ENCODE peak calls at places on chromosomes 7 and 10, in six cellular contexts. One of them, this sample, is unnamed.
A peak's percentile ranks its signal among the peaks of the same experiment; 100 is the strongest.

GRCh38 chr7:48274662-48275061 is 103.4 kb downstream of the ABCA13 start:
- DNase-seq in Jurkat, Clone E6-1: no peak
- DNase-seq in germinal center: no peak
- DNase-seq in GM12892: no peak
- DNase-seq in activated CD8-positive, alpha-beta T cell treated with anti-CD3 and anti-CD28 coated beads, Interleukin-2, amount 10 ng/mL, durations not matched to agents 7 days and 5 days: no peak
- DNase-seq in dorsolateral prefrontal cortex: no peak
- DNase-seq in this sample: no peak

GRCh38 chr10:129888784-129889616 is 75.1 kb downstream of the EBF3 start:
- DNase-seq in Jurkat, Clone E6-1: no peak
- DNase-seq in germinal center: peak; percentile 60
- DNase-seq in GM12892: peak; percentile 55
- DNase-seq in activated CD8-positive, alpha-beta T cell treated with anti-CD3 and anti-CD28 coated beads, Interleukin-2, amount 10 ng/mL, durations not matched to agents 7 days and 5 days: peak; percentile 51
- DNase-seq in dorsolateral prefrontal cortex: no peak
- DNase-seq in this sample: no peak

GRCh38 chr10:5556576-5556975 is 31.8 kb downstream of the CALML3 start:
- DNase-seq in Jurkat, Clone E6-1: no peak
- DNase-seq in germinal center: no peak
- DNase-seq in GM12892: no peak
- DNase-seq in activated CD8-positive, alpha-beta T cell treated with anti-CD3 and anti-CD28 coated beads, Interleukin-2, amount 10 ng/mL, durations not matched to agents 7 days and 5 days: no peak
- DNase-seq in dorsolateral prefrontal cortex: peak; percentile 15
- DNase-seq in this sample: no peak

GRCh38 chr10:13658864-13659685 is 72.3 kb downstream of the PRPF18 start:
- DNase-seq in Jurkat, Clone E6-1: no peak
- DNase-seq in germinal center: no peak
- DNase-seq in GM12892: no peak
- DNase-seq in activated CD8-positive, alpha-beta T cell treated with anti-CD3 and anti-CD28 coated beads, Interleukin-2, amount 10 ng/mL, durations not matched to agents 7 days and 5 days: peak; percentile 26
- DNase-seq in dorsolateral prefrontal cortex: peak; percentile 71
- DNase-seq in this sample: no peak

GRCh38 chr7:157693521-157694388 is 357.0 kb downstream of the DNAJB6 start:
- DNase-seq in Jurkat, Clone E6-1: no peak
- DNase-seq in germinal center: no peak
- DNase-seq in GM12892: no peak
- DNase-seq in activated CD8-positive, alpha-beta T cell treated with anti-CD3 and anti-CD28 coated beads, Interleukin-2, amount 10 ng/mL, durations not matched to agents 7 days and 5 days: no peak
- DNase-seq in dorsolateral prefrontal cortex: no peak
- DNase-seq in this sample: no peak

GRCh38 chr7:123635551-123636359 is 19.9 kb upstream of the LMOD2 start:
- DNase-seq in Jurkat, Clone E6-1: peak; percentile 18
- DNase-seq in germinal center: no peak
- DNase-seq in GM12892: no peak
- DNase-seq in activated CD8-positive, alpha-beta T cell treated with anti-CD3 and anti-CD28 coated beads, Interleukin-2, amount 10 ng/mL, durations not matched to agents 7 days and 5 days: no peak
- DNase-seq in dorsolateral prefrontal cortex: no peak
- DNase-seq in this sample: peak; percentile 6

GRCh38 chr10:35329520-35329919 is 6.8 kb upstream of the CCNY start:
- DNase-seq in Jurkat, Clone E6-1: no peak
- DNase-seq in germinal center: no peak
- DNase-seq in GM12892: no peak
- DNase-seq in activated CD8-positive, alpha-beta T cell treated with anti-CD3 and anti-CD28 coated beads, Interleukin-2, amount 10 ng/mL, durations not matched to agents 7 days and 5 days: no peak
- DNase-seq in dorsolateral prefrontal cortex: no peak
- DNase-seq in this sample: no peak

GRCh38 chr7:131956864-131957263 is 400.4 kb upstream of the PODXL start:
- DNase-seq in Jurkat, Clone E6-1: no peak
- DNase-seq in germinal center: no peak
- DNase-seq in GM12892: no peak
- DNase-seq in activated CD8-positive, alpha-beta T cell treated with anti-CD3 and anti-CD28 coated beads, Interleukin-2, amount 10 ng/mL, durations not matched to agents 7 days and 5 days: no peak
- DNase-seq in dorsolateral prefrontal cortex: no peak
- DNase-seq in this sample: no peak

GRCh38 chr7:369981-370621 is 80.1 kb downstream of the FOXL3 start:
- DNase-seq in Jurkat, Clone E6-1: no peak
- DNase-seq in germinal center: no peak
- DNase-seq in GM12892: no peak
- DNase-seq in activated CD8-positive, alpha-beta T cell treated with anti-CD3 and anti-CD28 coated beads, Interleukin-2, amount 10 ng/mL, durations not matched to agents 7 days and 5 days: no peak
- DNase-seq in dorsolateral prefrontal cortex: no peak
- DNase-seq in this sample: no peak

GRCh38 chr7:80134536-80135305 is at the start of gene GNAI1:
- DNase-seq in Jurkat, Clone E6-1: no peak
- DNase-seq in germinal center: peak; percentile 4
- DNase-seq in GM12892: no peak
- DNase-seq in activated CD8-positive, alpha-beta T cell treated with anti-CD3 and anti-CD28 coated beads, Interleukin-2, amount 10 ng/mL, durations not matched to agents 7 days and 5 days: peak; percentile 31
- DNase-seq in dorsolateral prefrontal cortex: peak; percentile 63
- DNase-seq in this sample: peak; percentile 41

GRCh38 chr7:40382145-40382544 is 247.3 kb downstream of the SUGCT start:
- DNase-seq in Jurkat, Clone E6-1: no peak
- DNase-seq in germinal center: no peak
- DNase-seq in GM12892: no peak
- DNase-seq in activated CD8-positive, alpha-beta T cell treated with anti-CD3 and anti-CD28 coated beads, Interleukin-2, amount 10 ng/mL, durations not matched to agents 7 days and 5 days: no peak
- DNase-seq in dorsolateral prefrontal cortex: no peak
- DNase-seq in this sample: no peak

GRCh38 chr10:52965938-52966401 is 193.4 kb upstream of the MBL2 start:
- DNase-seq in Jurkat, Clone E6-1: no peak
- DNase-seq in germinal center: peak; percentile 5
- DNase-seq in GM12892: peak; percentile 38
- DNase-seq in activated CD8-positive, alpha-beta T cell treated with anti-CD3 and anti-CD28 coated beads, Interleukin-2, amount 10 ng/mL, durations not matched to agents 7 days and 5 days: no peak
- DNase-seq in dorsolateral prefrontal cortex: no peak
- DNase-seq in this sample: peak; percentile 50

GRCh38 chr10:130746311-130746710 is 565.2 kb downstream of the TCERG1L start:
- DNase-seq in Jurkat, Clone E6-1: no peak
- DNase-seq in germinal center: no peak
- DNase-seq in GM12892: no peak
- DNase-seq in activated CD8-positive, alpha-beta T cell treated with anti-CD3 and anti-CD28 coated beads, Interleukin-2, amount 10 ng/mL, durations not matched to agents 7 days and 5 days: no peak
- DNase-seq in dorsolateral prefrontal cortex: peak; percentile 16
- DNase-seq in this sample: no peak

GRCh38 chr10:7312179-7312857 is 98.5 kb downstream of the SFMBT2 start:
- DNase-seq in Jurkat, Clone E6-1: no peak
- DNase-seq in germinal center: no peak
- DNase-seq in GM12892: no peak
- DNase-seq in activated CD8-positive, alpha-beta T cell treated with anti-CD3 and anti-CD28 coated beads, Interleukin-2, amount 10 ng/mL, durations not matched to agents 7 days and 5 days: no peak
- DNase-seq in dorsolateral prefrontal cortex: no peak
- DNase-seq in this sample: no peak